ENCODE peak calls at places on chromosomes 11 and 22, in seven cellular contexts. One of them, this sample, is unnamed.

GRCh38 chr11:18739684-18740083 is 13.7 kb upstream of the IGSF22 start:
- DNase-seq in MCF 10A: no peak
- DNase-seq in HL-60: no peak
- DNase-seq in CD4-positive, alpha-beta T cell: no peak
- DNase-seq in NB4: no peak
- DNase-seq in fibroblast of pulmonary artery: no peak
- DNase-seq in astrocyte of the cerebellum: no peak
- DNase-seq in this sample: no peak

GRCh38 chr11:112830255-112830654 is 131.0 kb upstream of the NCAM1 start:
- DNase-seq in HL-60: no peak
- DNase-seq in CD4-positive, alpha-beta T cell: no peak
- DNase-seq in MCF 10A: no peak
- DNase-seq in fibroblast of pulmonary artery: no peak
- DNase-seq in NB4: no peak
- DNase-seq in astrocyte of the cerebellum: no peak
- DNase-seq in this sample: no peak

GRCh38 chr22:35506259-35506570 is 34.4 kb upstream of the RASD2 start:
- DNase-seq in fibroblast of pulmonary artery: no peak
- DNase-seq in HL-60: no peak
- DNase-seq in CD4-positive, alpha-beta T cell: no peak
- DNase-seq in NB4: no peak
- DNase-seq in astrocyte of the cerebellum: no peak
- DNase-seq in MCF 10A: peak
- DNase-seq in this sample: no peak

GRCh38 chr11:65576867-65577755 is 1.3 kb downstream of the EHBP1L1 start:
- DNase-seq in fibroblast of pulmonary artery: peak
- DNase-seq in HL-60: peak
- DNase-seq in NB4: peak
- DNase-seq in astrocyte of the cerebellum: no peak
- DNase-seq in CD4-positive, alpha-beta T cell: no peak
- DNase-seq in MCF 10A: peak
- DNase-seq in this sample: no peak

GRCh38 chr11:45272701-45273100 is 13.4 kb downstream of the SYT13 start:
- DNase-seq in MCF 10A: peak
- DNase-seq in NB4: no peak
- DNase-seq in fibroblast of pulmonary artery: peak
- DNase-seq in CD4-positive, alpha-beta T cell: no peak
- DNase-seq in HL-60: no peak
- DNase-seq in astrocyte of the cerebellum: no peak
- DNase-seq in this sample: no peak

GRCh38 chr22:39469681-39470461 is 13.1 kb downstream of the MGAT3 start:
- DNase-seq in HL-60: no peak
- DNase-seq in NB4: no peak
- DNase-seq in astrocyte of the cerebellum: no peak
- DNase-seq in MCF 10A: no peak
- DNase-seq in fibroblast of pulmonary artery: no peak
- DNase-seq in CD4-positive, alpha-beta T cell: no peak
- DNase-seq in this sample: no peak

GRCh38 chr11:86891020-86891419 is 64.2 kb downstream of the FZD4 start:
- DNase-seq in MCF 10A: no peak
- DNase-seq in CD4-positive, alpha-beta T cell: no peak
- DNase-seq in NB4: no peak
- DNase-seq in fibroblast of pulmonary artery: no peak
- DNase-seq in HL-60: no peak
- DNase-seq in astrocyte of the cerebellum: no peak
- DNase-seq in this sample: no peak

GRCh38 chr11:73400293-73400692 is 24.1 kb downstream of the RELT start:
- DNase-seq in CD4-positive, alpha-beta T cell: no peak
- DNase-seq in MCF 10A: no peak
- DNase-seq in NB4: peak
- DNase-seq in fibroblast of pulmonary artery: no peak
- DNase-seq in astrocyte of the cerebellum: no peak
- DNase-seq in HL-60: no peak
- DNase-seq in this sample: no peak

GRCh38 chr11:118997627-118998387 is at the start of gene CENATAC:
- DNase-seq in astrocyte of the cerebellum: peak
- DNase-seq in CD4-positive, alpha-beta T cell: peak
- DNase-seq in NB4: peak
- DNase-seq in MCF 10A: peak
- DNase-seq in fibroblast of pulmonary artery: peak
- DNase-seq in HL-60: peak
- DNase-seq in this sample: peak

GRCh38 chr22:29310863-29311339 is 4.5 kb downstream of the GAS2L1 start:
- DNase-seq in astrocyte of the cerebellum: peak
- DNase-seq in MCF 10A: peak
- DNase-seq in HL-60: peak
- DNase-seq in CD4-positive, alpha-beta T cell: no peak
- DNase-seq in NB4: peak
- DNase-seq in fibroblast of pulmonary artery: peak
- DNase-seq in this sample: peak

GRCh38 chr22:25564979-25565677 is 653 bp downstream of the GRK3 start:
- DNase-seq in NB4: peak
- DNase-seq in fibroblast of pulmonary artery: no peak
- DNase-seq in HL-60: no peak
- DNase-seq in astrocyte of the cerebellum: no peak
- DNase-seq in CD4-positive, alpha-beta T cell: no peak
- DNase-seq in MCF 10A: peak
- DNase-seq in this sample: peak

GRCh38 chr22:49057910-49058309 is 769.8 kb downstream of the BRD1 start:
- DNase-seq in NB4: no peak
- DNase-seq in HL-60: no peak
- DNase-seq in astrocyte of the cerebellum: no peak
- DNase-seq in fibroblast of pulmonary artery: no peak
- DNase-seq in CD4-positive, alpha-beta T cell: no peak
- DNase-seq in MCF 10A: no peak
- DNase-seq in this sample: no peak

GRCh38 chr11:88284306-88285057 is 53.1 kb downstream of the CTSC start:
- DNase-seq in fibroblast of pulmonary artery: peak
- DNase-seq in HL-60: no peak
- DNase-seq in MCF 10A: peak
- DNase-seq in NB4: no peak
- DNase-seq in CD4-positive, alpha-beta T cell: no peak
- DNase-seq in astrocyte of the cerebellum: no peak
- DNase-seq in this sample: no peak

GRCh38 chr11:88282789-88283188 is 54.7 kb downstream of the CTSC start:
- DNase-seq in fibroblast of pulmonary artery: no peak
- DNase-seq in HL-60: no peak
- DNase-seq in MCF 10A: no peak
- DNase-seq in astrocyte of the cerebellum: no peak
- DNase-seq in CD4-positive, alpha-beta T cell: no peak
- DNase-seq in NB4: no peak
- DNase-seq in this sample: no peak

GRCh38 chr11:88275636-88276035 is 61.9 kb downstream of the CTSC start:
- DNase-seq in CD4-positive, alpha-beta T cell: no peak
- DNase-seq in MCF 10A: no peak
- DNase-seq in HL-60: no peak
- DNase-seq in astrocyte of the cerebellum: no peak
- DNase-seq in fibroblast of pulmonary artery: no peak
- DNase-seq in NB4: no peak
- DNase-seq in this sample: no peak

GRCh38 chr11:88280673-88281316 is 56.7 kb downstream of the CTSC start:
- DNase-seq in HL-60: no peak
- DNase-seq in MCF 10A: peak
- DNase-seq in fibroblast of pulmonary artery: peak
- DNase-seq in astrocyte of the cerebellum: peak
- DNase-seq in NB4: no peak
- DNase-seq in CD4-positive, alpha-beta T cell: no peak
- DNase-seq in this sample: no peak

GRCh38 chr11:88281317-88281712 is 56.2 kb downstream of the CTSC start:
- DNase-seq in NB4: peak
- DNase-seq in CD4-positive, alpha-beta T cell: no peak
- DNase-seq in HL-60: no peak
- DNase-seq in astrocyte of the cerebellum: no peak
- DNase-seq in MCF 10A: peak
- DNase-seq in fibroblast of pulmonary artery: peak
- DNase-seq in this sample: no peak
- TF ChIP-seq CTCF in NB4: no peak
- TF ChIP-seq CTCF in CD4-positive, alpha-beta T cell: no peak
- TF ChIP-seq CTCF in HL-60: no peak
- TF ChIP-seq CTCF in astrocyte of the cerebellum: no peak
- TF ChIP-seq CTCF in MCF 10A: peak
- TF ChIP-seq CTCF in fibroblast of pulmonary artery: peak
- TF ChIP-seq CTCF in this sample: no peak

GRCh38 chr22:45230026-45230845 is 10.5 kb downstream of the KIAA0930 start:
- DNase-seq in fibroblast of pulmonary artery: no peak
- DNase-seq in MCF 10A: no peak
- DNase-seq in astrocyte of the cerebellum: no peak
- DNase-seq in CD4-positive, alpha-beta T cell: no peak
- DNase-seq in HL-60: no peak
- DNase-seq in NB4: peak
- DNase-seq in this sample: no peak
- TF ChIP-seq CTCF in fibroblast of pulmonary artery: no peak
- TF ChIP-seq CTCF in MCF 10A: no peak
- TF ChIP-seq CTCF in astrocyte of the cerebellum: no peak
- TF ChIP-seq CTCF in CD4-positive, alpha-beta T cell: no peak
- TF ChIP-seq CTCF in HL-60: no peak
- TF ChIP-seq CTCF in NB4: no peak
- TF ChIP-seq CTCF in this sample: no peak

DNA sequence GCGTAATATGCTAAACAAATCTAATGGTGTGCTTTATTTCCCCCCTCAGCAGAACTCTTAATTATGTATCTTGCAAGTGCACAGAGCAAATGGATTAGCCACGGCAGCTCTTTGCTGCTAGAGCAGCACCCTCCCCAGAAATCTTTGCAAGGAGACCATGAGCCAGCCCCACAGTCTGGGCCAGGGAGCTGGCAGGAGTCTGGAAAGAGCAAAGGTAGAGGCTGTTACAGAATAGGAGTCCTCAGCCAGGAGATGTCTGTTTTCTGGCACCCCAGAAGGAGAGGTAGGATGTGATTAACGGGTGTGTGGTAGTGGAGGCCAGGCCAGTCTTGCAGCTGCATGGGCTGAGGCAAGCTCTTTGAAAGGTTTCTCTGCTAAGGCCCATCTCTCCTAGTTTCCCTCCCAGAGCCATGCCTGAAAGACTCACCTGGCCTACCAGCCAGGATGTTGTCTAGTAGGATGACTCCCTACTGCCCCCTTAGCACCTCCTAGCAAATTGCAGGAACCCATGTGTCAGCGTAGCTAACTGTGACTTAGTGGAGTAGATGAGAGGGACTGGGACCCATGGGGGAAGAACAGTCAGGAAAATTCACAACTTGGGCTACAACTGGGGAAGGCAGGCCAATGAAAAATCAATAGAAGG is 557.2 kb downstream of the BUD13 start:
- DNase-seq in fibroblast of pulmonary artery: no peak
- DNase-seq in CD4-positive, alpha-beta T cell: no peak
- DNase-seq in MCF 10A: no peak
- DNase-seq in HL-60: no peak
- DNase-seq in astrocyte of the cerebellum: no peak
- DNase-seq in NB4: no peak
- DNase-seq in this sample: no peak
- TF ChIP-seq CTCF in fibroblast of pulmonary artery: no peak
- TF ChIP-seq CTCF in CD4-positive, alpha-beta T cell: no peak
- TF ChIP-seq CTCF in MCF 10A: no peak
- TF ChIP-seq CTCF in HL-60: no peak
- TF ChIP-seq CTCF in astrocyte of the cerebellum: no peak
- TF ChIP-seq CTCF in NB4: peak
- TF ChIP-seq CTCF in this sample: peak

GRCh38 chr11:125345706-125346561 is 150.1 kb downstream of the FEZ1 start:
- DNase-seq in NB4: peak
- DNase-seq in astrocyte of the cerebellum: peak
- DNase-seq in fibroblast of pulmonary artery: peak
- DNase-seq in MCF 10A: peak
- DNase-seq in CD4-positive, alpha-beta T cell: no peak
- DNase-seq in HL-60: no peak
- DNase-seq in this sample: peak
- TF ChIP-seq CTCF in NB4: peak
- TF ChIP-seq CTCF in astrocyte of the cerebellum: peak
- TF ChIP-seq CTCF in fibroblast of pulmonary artery: peak
- TF ChIP-seq CTCF in MCF 10A: peak
- TF ChIP-seq CTCF in CD4-positive, alpha-beta T cell: peak
- TF ChIP-seq CTCF in HL-60: peak
- TF ChIP-seq CTCF in this sample: peak